ENCODE peak calls at places on chromosomes 3 and 15, in four cellular contexts. I is ovary, K is aorta, V is transverse colon. Q is an unnamed sample. For H3K4me1 and H3K36me3, the result is how much of the 10 kb centered on the place peaks cover.

GRCh38 chr3:131402391-131403039 is 20.9 kb downstream of the NUDT16 start:
- DNase-seq in I (no peak), K (no peak), V (no peak), Q (no peak)

GRCh38 chr15:77034620-77035467 is 36.1 kb downstream of the TSPAN3 start:
- DNase-seq in I (peak), K (peak), V (peak), Q (no peak)

GRCh38 chr15:41564286-41564959 is 5.4 kb downstream of the TYRO3 start:
- DNase-seq in I (peak), K (no peak), V (no peak), Q (no peak)

GRCh38 chr15:74200394-74200793 is 2.2 kb downstream of the STRA6 start:
- DNase-seq in I (peak), K (peak), V (peak), Q (no peak)

GRCh38 chr15:40040770-40041169 is 1.8 kb upstream of the SRP14 start:
- DNase-seq in I (no peak), K (no peak), V (no peak), Q (no peak)

GRCh38 chr3:8768364-8769087 is 887 bp downstream of the OXTR start:
- DNase-seq in I (no peak), K (no peak), V (no peak), Q (no peak)

GRCh38 chr3:37240170-37240945 is 66.0 kb upstream of the LRRFIP2 start:
- DNase-seq in I (no peak), K (no peak), V (no peak), Q (no peak)

GRCh38 chr15:81242778-81243177 is 46.1 kb downstream of the IL16 start:
- DNase-seq in I (no peak), K (no peak), V (no peak), Q (no peak)

GRCh38 chr15:36965561-36966342 is 134.6 kb downstream of the MEIS2 start:
- DNase-seq in I (no peak), K (no peak), V (no peak), Q (no peak)

GRCh38 chr3:128726691-128727031 is 678 bp downstream of the RAB7A start:
- DNase-seq in I (peak), K (peak), V (peak), Q (peak)

GRCh38 chr15:23648920-23649515 is 1.4 kb upstream of the MAGEL2 start:
- DNase-seq in I (peak), K (no peak), V (peak), Q (no peak)

GRCh38 chr15:65328506-65329297 is 24.2 kb downstream of the RNU5B-1 start:
- DNase-seq in I (no peak), K (peak), V (no peak), Q (no peak)

GRCh38 chr3:14431928-14432834 is 29.8 kb downstream of the SLC6A6 start:
- DNase-seq in I (no peak), K (peak), V (peak), Q (peak)

GRCh38 chr15:92142242-92143232 is 251.1 kb upstream of the ST8SIA2 start:
- DNase-seq in I (no peak), K (no peak), V (no peak), Q (no peak)
- H3K4me1 ChIP-seq in I (under half), K (under half), V (under half), Q (under half)

GRCh38 chr3:196800742-196801141 is 61.1 kb downstream of the PAK2 start:
- DNase-seq in I (no peak), K (no peak), V (no peak), Q (no peak)

GRCh38 chr3:196804775-196805174 is 62.9 kb upstream of the SENP5 start:
- DNase-seq in I (no peak), K (no peak), V (no peak), Q (no peak)

DNA sequence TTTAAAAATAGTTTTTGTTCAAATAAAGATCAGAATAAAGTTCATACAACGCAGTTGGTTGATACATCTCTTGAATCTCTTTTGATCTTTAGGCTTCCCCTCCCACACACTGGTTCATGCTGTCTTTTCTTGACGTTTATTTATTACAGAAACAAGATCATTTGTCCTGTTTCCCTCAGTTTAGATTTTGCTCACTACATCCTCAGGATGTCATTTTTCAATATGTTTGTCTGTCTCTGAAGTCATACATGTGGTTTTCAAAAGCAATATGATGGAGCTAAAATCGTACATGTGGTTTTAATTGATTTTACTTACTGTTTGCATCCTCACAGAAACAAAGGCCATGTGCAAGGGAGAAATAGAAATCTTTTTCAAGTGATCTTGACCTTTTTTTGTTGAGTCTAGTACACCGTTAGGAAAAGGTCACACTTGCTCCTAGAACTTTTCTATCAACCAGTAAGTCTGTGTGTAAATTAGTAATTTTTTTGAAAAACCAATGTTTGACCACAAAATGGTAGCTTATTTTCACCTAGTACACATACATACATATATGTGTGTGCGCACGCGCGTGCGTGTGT is 63.7 kb upstream of the SENP5 start:
- DNase-seq in I (no peak), K (no peak), V (no peak), Q (no peak)
- H3K36me3 ChIP-seq in I (under half), K (under half), V (under half), Q (under half)

GRCh38 chr3:123371859-123372767 is 76.8 kb downstream of the ADCY5 start:
- DNase-seq in I (no peak), K (peak), V (no peak), Q (no peak)
- H3K4me1 ChIP-seq in I (under half), K (under half), V (under half), Q (under half)

DNA sequence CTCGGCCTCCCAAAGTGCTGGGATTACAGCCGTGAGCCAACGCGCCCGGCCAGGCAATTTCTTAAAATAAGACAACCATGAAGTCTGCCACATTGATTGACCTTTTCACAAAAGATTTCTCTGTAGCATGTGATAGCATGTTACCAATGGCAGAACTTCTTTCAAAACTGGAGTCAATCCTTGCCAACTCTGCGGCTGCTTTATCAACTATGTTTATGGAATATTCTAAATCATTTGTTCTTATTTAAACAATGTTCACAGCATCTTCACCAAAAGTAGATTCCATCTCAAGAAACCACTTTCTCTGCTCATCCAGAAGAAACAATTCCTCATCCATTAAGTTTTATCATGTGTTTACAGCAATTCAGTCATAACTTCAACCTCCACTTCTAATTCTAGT is 9.4 kb downstream of the UBR1 start:
- DNase-seq in I (no peak), K (no peak), V (no peak), Q (no peak)
- H3K36me3 ChIP-seq in I (under half), K (under half), V (under half), Q (under half)

DNA sequence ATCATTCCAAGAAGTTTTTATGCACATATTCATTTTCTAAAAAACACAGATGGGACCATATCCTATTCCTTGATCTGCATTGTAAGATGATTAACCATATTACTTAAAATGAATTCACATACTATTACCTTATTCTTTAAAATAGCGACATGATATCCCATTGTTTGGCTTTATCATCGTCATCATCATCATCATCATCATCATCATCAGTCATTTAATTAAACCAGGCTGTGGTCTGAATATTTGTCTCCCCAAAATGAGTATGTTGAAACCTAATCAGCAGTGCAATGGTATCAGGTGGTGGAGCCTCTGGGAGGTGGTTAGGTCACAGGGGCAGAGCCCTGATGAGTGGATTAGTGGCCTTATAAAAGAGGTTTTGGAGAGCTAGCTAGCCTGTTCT is 4.4 kb downstream of the TRAK1 start:
- DNase-seq in I (no peak), K (no peak), V (no peak), Q (no peak)
- H3K4me1 ChIP-seq in I (under half), K (under half), V (under half), Q (half or more)

GRCh38 chr3:193885832-193886231 is 250.1 kb upstream of the HES1 start:
- DNase-seq in I (no peak), K (no peak), V (peak), Q (no peak)

GRCh38 chr3:193882091-193882490 is 253.9 kb upstream of the HES1 start:
- DNase-seq in I (no peak), K (no peak), V (no peak), Q (no peak)

GRCh38 chr3:193883551-193883950 is 252.4 kb upstream of the HES1 start:
- DNase-seq in I (no peak), K (no peak), V (no peak), Q (no peak)

GRCh38 chr3:193884652-193885051 is 251.3 kb upstream of the HES1 start:
- DNase-seq in I (no peak), K (no peak), V (peak), Q (no peak)

GRCh38 chr3:193884011-193884410 is 251.9 kb upstream of the HES1 start:
- DNase-seq in I (no peak), K (no peak), V (no peak), Q (no peak)
- H3K36me3 ChIP-seq in I (under half), K (under half), V (under half), Q (under half)

GRCh38 chr3:197297020-197297419 is 1.4 kb downstream of the DLG1 start:
- DNase-seq in I (no peak), K (no peak), V (no peak), Q (no peak)

GRCh38 chr3:197295871-197296270 is 2.5 kb downstream of the DLG1 start:
- DNase-seq in I (no peak), K (no peak), V (no peak), Q (no peak)

GRCh38 chr3:197298858-197299854 is 744 bp upstream of the DLG1 start:
- DNase-seq in I (peak), K (peak), V (peak), Q (no peak)

GRCh38 chr3:197298341-197298857 is at the start of gene DLG1:
- DNase-seq in I (peak), K (peak), V (peak), Q (peak)

GRCh38 chr3:197297476-197298340 is 704 bp downstream of the DLG1 start:
- DNase-seq in I (peak), K (peak), V (peak), Q (peak)
- H3K4me1 ChIP-seq in I (under half), K (under half), V (under half), Q (under half)

GRCh38 chr15:27817258-27817657 is 281.9 kb downstream of the OCA2 start:
- DNase-seq in I (no peak), K (no peak), V (no peak), Q (no peak)

GRCh38 chr15:27816790-27817189 is 282.3 kb downstream of the OCA2 start:
- DNase-seq in I (no peak), K (no peak), V (no peak), Q (no peak)

GRCh38 chr15:27820722-27821121 is 278.4 kb downstream of the OCA2 start:
- DNase-seq in I (no peak), K (no peak), V (no peak), Q (no peak)

GRCh38 chr15:27821273-27821672 is 277.8 kb downstream of the OCA2 start:
- DNase-seq in I (no peak), K (no peak), V (no peak), Q (no peak)

GRCh38 chr15:27820232-27820631 is 278.9 kb downstream of the OCA2 start:
- DNase-seq in I (no peak), K (no peak), V (no peak), Q (no peak)
- H3K36me3 ChIP-seq in I (under half), K (under half), V (under half), Q (under half)

GRCh38 chr3:4757056-4757948 is 221.9 kb upstream of the BHLHE40 start:
- DNase-seq in I (no peak), K (no peak), V (no peak), Q (no peak)
- H3K4me1 ChIP-seq in I (under half), K (under half), V (under half), Q (under half)

Q was measured in esophagus squamous epithelium.